ENCODE peak calls at places on chromosomes 1 and 21, in seven cellular contexts. O, L, Z, H, S, P and A are unnamed samples. For H3K9me3, the result is how much of the 10 kb centered on the place peaks cover.

GRCh38 chr1:225445644-225446297 is 17.9 kb upstream of the LBR start:
- DNase-seq in O (no peak), L (no peak), Z (no peak), H (no peak), S (no peak), P (peak), A (no peak)

GRCh38 chr1:32470991-32471694 is 6.3 kb downstream of the ZBTB8B start:
- DNase-seq in O (peak), L (no peak), Z (no peak), H (no peak), S (no peak), P (no peak), A (no peak)

GRCh38 chr1:36879613-36880012 is 154.7 kb downstream of the GRIK3 start:
- DNase-seq in O (no peak), L (peak), Z (no peak), H (no peak), S (no peak), P (peak), A (no peak)

GRCh38 chr1:110207831-110208230 is 2.3 kb upstream of the KCNC4 start:
- DNase-seq in O (peak), L (peak), Z (no peak), H (peak), S (peak), P (no peak), A (peak)

GRCh38 chr21:45407629-45408247 is 2.8 kb downstream of the COL18A1 start:
- DNase-seq in O (no peak), L (peak), Z (no peak), H (peak), S (no peak), P (peak), A (no peak)

GRCh38 chr1:158115126-158115525 is 65.6 kb upstream of the CD1D start:
- DNase-seq in O (no peak), L (no peak), Z (no peak), H (no peak), S (no peak), P (no peak), A (no peak)

GRCh38 chr1:97918961-97919360 is 1.9 kb downstream of the DPYD start:
- DNase-seq in O (no peak), L (no peak), Z (no peak), H (no peak), S (no peak), P (no peak), A (no peak)

GRCh38 chr21:44537930-44538911 is 1.8 kb downstream of the KRTAP10-1 start:
- DNase-seq in O (peak), L (no peak), Z (no peak), H (no peak), S (no peak), P (peak), A (no peak)

GRCh38 chr1:57986432-57986831 is 560.1 kb downstream of the OMA1 start:
- DNase-seq in O (no peak), L (no peak), Z (no peak), H (no peak), S (no peak), P (no peak), A (no peak)

GRCh38 chr1:94095744-94096469 is 25.0 kb downstream of the ABCA4 start:
- DNase-seq in O (no peak), L (no peak), Z (no peak), H (peak), S (peak), P (peak), A (no peak)

GRCh38 chr1:165014753-165015152 is 341.8 kb downstream of the LMX1A start:
- DNase-seq in O (no peak), L (no peak), Z (no peak), H (no peak), S (no peak), P (no peak), A (no peak)

GRCh38 chr1:174018565-174018964 is 3.6 kb downstream of the RC3H1 start:
- DNase-seq in O (no peak), L (no peak), Z (no peak), H (no peak), S (no peak), P (no peak), A (no peak)

GRCh38 chr1:212943393-212943710 is 7.0 kb upstream of the VASH2 start:
- DNase-seq in O (no peak), L (no peak), Z (no peak), H (no peak), S (no peak), P (no peak), A (no peak)

GRCh38 chr1:27119270-27119618 is 35.7 kb downstream of the SLC9A1 start:
- DNase-seq in O (no peak), L (no peak), Z (no peak), H (no peak), S (peak), P (peak), A (no peak)

GRCh38 chr1:181107711-181108110 is 19.2 kb downstream of the IER5 start:
- DNase-seq in O (no peak), L (no peak), Z (no peak), H (no peak), S (no peak), P (no peak), A (no peak)

GRCh38 chr1:157580179-157580827 is 17.6 kb downstream of the FCRL4 start:
- DNase-seq in O (peak), L (no peak), Z (peak), H (no peak), S (peak), P (no peak), A (no peak)

GRCh38 chr21:38170705-38171682 is 85.8 kb upstream of the KCNJ15 start:
- DNase-seq in O (no peak), L (no peak), Z (no peak), H (no peak), S (no peak), P (no peak), A (no peak)

GRCh38 chr1:62613890-62614289 is 16.6 kb downstream of the ANGPTL3 start:
- DNase-seq in O (no peak), L (no peak), Z (no peak), H (no peak), S (no peak), P (no peak), A (no peak)

GRCh38 chr1:204190212-204191211 is 5.8 kb downstream of the KISS1 start:
- DNase-seq in O (no peak), L (no peak), Z (no peak), H (peak), S (no peak), P (no peak), A (no peak)

GRCh38 chr1:172429324-172430127 is 9.0 kb downstream of the C1orf105 start:
- DNase-seq in O (peak), L (no peak), Z (peak), H (no peak), S (peak), P (no peak), A (peak)

GRCh38 chr1:177014325-177014724 is 150.2 kb downstream of the ASTN1 start:
- DNase-seq in O (no peak), L (no peak), Z (no peak), H (no peak), S (no peak), P (no peak), A (no peak)

GRCh38 chr1:9281907-9282306 is 10.8 kb upstream of the SPSB1 start:
- DNase-seq in O (no peak), L (peak), Z (no peak), H (peak), S (no peak), P (no peak), A (no peak)

GRCh38 chr1:9286556-9286955 is 6.1 kb upstream of the SPSB1 start:
- DNase-seq in O (no peak), L (no peak), Z (no peak), H (peak), S (no peak), P (no peak), A (no peak)

GRCh38 chr1:9282436-9282955 is 10.2 kb upstream of the SPSB1 start:
- DNase-seq in O (no peak), L (peak), Z (no peak), H (peak), S (no peak), P (no peak), A (no peak)

GRCh38 chr1:9281071-9281827 is 11.4 kb upstream of the SPSB1 start:
- DNase-seq in O (no peak), L (peak), Z (no peak), H (peak), S (no peak), P (no peak), A (no peak)

DNA sequence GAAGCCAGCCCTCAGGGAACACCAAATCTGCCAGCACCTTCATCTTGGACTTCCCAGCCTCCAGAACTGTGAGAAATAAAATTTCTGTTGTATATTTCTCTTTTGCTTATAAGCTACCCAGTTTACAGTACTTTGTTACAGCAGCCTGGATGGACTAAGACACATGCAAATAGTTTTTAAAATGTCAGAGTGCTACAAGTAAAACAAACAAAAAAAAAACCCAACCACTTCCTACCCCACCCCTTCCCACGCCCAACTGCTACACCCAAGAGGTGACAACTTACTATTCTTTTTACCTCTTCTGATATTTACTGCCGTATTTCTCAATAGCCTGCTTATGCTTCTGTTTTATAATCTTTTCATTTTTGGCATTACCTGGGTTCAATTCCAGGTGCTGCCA is 8.6 kb upstream of the SPSB1 start:
- DNase-seq in O (no peak), L (no peak), Z (no peak), H (peak), S (no peak), P (no peak), A (no peak)
- H3K9me3 ChIP-seq in O (under half), L (under half), Z (under half), H (under half), S (under half), P (under half), A (under half)

DNA sequence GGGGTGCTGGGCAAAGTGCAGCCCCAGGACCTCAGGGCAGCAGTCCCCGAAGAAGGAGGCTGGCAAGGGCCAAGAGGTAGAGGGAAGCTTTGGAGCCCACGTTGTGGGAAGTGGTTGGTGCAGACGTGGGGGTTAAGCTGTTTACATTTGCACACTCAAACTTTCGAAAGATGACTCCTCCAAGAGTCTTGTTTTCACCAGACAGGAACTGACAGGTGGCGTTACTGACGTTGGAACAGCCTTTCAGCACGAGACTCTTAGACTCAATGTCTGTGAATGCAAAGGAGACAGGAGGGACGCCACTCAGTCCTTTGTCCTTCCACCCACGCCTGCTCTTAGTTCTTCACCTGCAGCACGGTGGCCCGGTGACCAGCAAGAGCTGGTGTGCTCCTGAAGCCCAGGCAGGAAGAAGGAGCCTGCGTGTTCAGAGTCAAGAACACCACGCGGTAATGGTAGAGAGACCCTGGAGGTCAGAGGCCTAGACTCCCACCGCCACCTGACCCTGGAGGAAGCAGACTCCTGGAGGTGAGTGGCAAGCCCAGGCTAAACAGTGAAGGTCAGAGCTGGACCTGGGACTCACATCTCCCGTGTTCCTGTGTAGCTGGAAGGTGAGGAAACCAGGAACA is 15.9 kb downstream of the LYPD8 start:
- DNase-seq in O (no peak), L (no peak), Z (no peak), H (no peak), S (no peak), P (no peak), A (no peak)
- H3K9me3 ChIP-seq in O (under half), L (under half), Z (under half), H (under half), S (under half), P (under half), A (under half)

GRCh38 chr1:162985816-162986215 is 83.3 kb upstream of the RGS4 start:
- DNase-seq in O (no peak), L (no peak), Z (no peak), H (no peak), S (no peak), P (no peak), A (no peak)
- H3K9me3 ChIP-seq in O (under half), L (under half), Z (under half), H (under half), S (under half), P (under half), A (under half)

DNA sequence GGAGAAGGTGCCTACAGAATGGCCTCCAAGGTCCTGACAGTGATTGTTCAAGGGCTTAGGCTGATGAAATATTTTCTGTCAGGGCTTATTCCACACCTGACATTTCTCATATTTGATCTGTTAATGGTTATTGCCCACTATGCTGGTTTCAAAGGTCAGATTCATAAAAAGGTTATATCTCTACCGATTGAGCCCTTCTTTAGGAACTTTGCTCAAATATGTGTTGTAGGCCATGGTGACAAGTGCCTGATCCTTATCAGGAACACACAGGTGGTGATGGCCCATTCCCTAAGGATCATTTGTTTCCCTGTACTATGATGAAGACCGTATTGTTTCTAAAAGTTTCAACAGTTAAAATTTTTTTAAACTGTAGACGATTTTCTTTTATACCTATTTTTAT is 766.4 kb upstream of the ADGRL2 start:
- DNase-seq in O (no peak), L (no peak), Z (no peak), H (no peak), S (no peak), P (no peak), A (no peak)
- H3K9me3 ChIP-seq in O (under half), L (under half), Z (under half), H (under half), S (under half), P (under half), A (under half)